ENCODE peak calls at places on chromosomes 13 and 19, in ten cellular contexts. Y is HT1080; V is ovary; N is stimulated activated CD4-positive, alpha-beta T cell treated with anti-CD3 and anti-CD28 coated beads, Interleukin-4, amount 100 ng/mL, for 1 hour; L is lower leg skin; S is LoVo; J is kidney tubule cell; Z is RWPE1; H is brain microvascular endothelial cell; F is GM04504. X is an unnamed sample.

GRCh38 chr13:79051472-79051871 is 354.6 kb downstream of the RBM26 start:
- DNase-seq in H (no peak), L (no peak), N (no peak), Z (no peak), F (no peak), Y (no peak), J (no peak), S (no peak), V (no peak), X (no peak)

GRCh38 chr13:98054301-98054700 is 88.6 kb upstream of the FARP1 start:
- DNase-seq in L (no peak), Z (no peak), V (no peak), J (no peak), N (no peak), F (no peak), H (no peak), S (no peak), Y (no peak), X (no peak)

GRCh38 chr13:23381877-23382276 is 51.6 kb downstream of the SACS start:
- DNase-seq in Z (no peak), F (no peak), V (no peak), S (no peak), J (no peak), H (no peak), L (no peak), Y (no peak), N (no peak), X (no peak)

GRCh38 chr19:17457621-17458020 is 3.1 kb downstream of the NXNL1 start:
- DNase-seq in J (no peak), Y (no peak), V (no peak), N (no peak), Z (no peak), H (no peak), L (no peak), S (no peak), F (no peak), X (no peak)

GRCh38 chr13:109941951-109942350 is 155.6 kb upstream of the IRS2 start:
- DNase-seq in V (no peak), S (no peak), J (peak), H (no peak), F (peak), L (no peak), N (no peak), Z (peak), Y (no peak), X (no peak)

GRCh38 chr13:95212962-95213850 is 88.0 kb downstream of the ABCC4 start:
- DNase-seq in N (no peak), S (no peak), J (peak), F (no peak), V (no peak), Y (no peak), Z (no peak), L (no peak), H (no peak), X (no peak)

GRCh38 chr19:41456342-41456918 is 13.5 kb downstream of the ERICH4 start:
- DNase-seq in Z (no peak), F (peak), Y (no peak), V (no peak), N (no peak), S (no peak), J (peak), L (no peak), H (peak), X (no peak)

GRCh38 chr13:94112227-94112626 is 367.3 kb downstream of the DCT start:
- DNase-seq in H (peak), V (no peak), Y (peak), F (peak), N (no peak), Z (peak), J (peak), L (peak), S (no peak), X (no peak)

GRCh38 chr19:42325896-42326771 is 699 bp downstream of the MEGF8 start:
- DNase-seq in Z (peak), F (no peak), N (peak), H (no peak), S (peak), L (no peak), J (peak), Y (no peak), V (peak), X (peak)

GRCh38 chr13:113548171-113548641 is 36.3 kb upstream of the TFDP1 start:
- DNase-seq in N (no peak), S (no peak), L (no peak), V (no peak), J (no peak), Y (no peak), H (no peak), F (peak), Z (no peak), X (no peak)

GRCh38 chr13:109818136-109818535 is 31.8 kb upstream of the IRS2 start:
- DNase-seq in L (no peak), V (no peak), F (no peak), H (no peak), J (no peak), N (no peak), Y (no peak), S (no peak), Z (no peak), X (no peak)

GRCh38 chr13:113938246-113938645 is 35.6 kb downstream of the C13orf46 start:
- DNase-seq in L (no peak), S (no peak), Z (no peak), Y (no peak), J (no peak), F (no peak), H (no peak), V (no peak), N (no peak), X (peak)

GRCh38 chr13:28558567-28558966 is 63.6 kb upstream of the FLT1 start:
- DNase-seq in S (no peak), L (no peak), F (no peak), H (peak), V (no peak), Y (no peak), N (no peak), Z (no peak), J (peak), X (peak)

GRCh38 chr13:37194428-37194861 is 89.0 kb upstream of the CSNK1A1L start:
- DNase-seq in N (no peak), V (no peak), L (no peak), J (no peak), Z (peak), Y (peak), H (peak), S (no peak), F (peak), X (no peak)